ENCODE peak calls at places on chromosomes 7 and 10, in eight cellular contexts. E, L, U, Q, D, W, V and K are unnamed samples. For H3K9me3, the result is how much of the 10 kb centered on the place peaks cover.

GRCh38 chr7:42053834-42054233 is 183.2 kb downstream of the GLI3 start:
- DNase-seq in E (peak), L (peak), U (no peak), Q (no peak), D (no peak), W (no peak), V (no peak), K (no peak)

GRCh38 chr10:92712016-92712889 is 22.5 kb downstream of the HHEX start:
- DNase-seq in E (peak), L (peak), U (no peak), Q (no peak), D (no peak), W (no peak), V (peak), K (no peak)

GRCh38 chr7:122143376-122143750 is 686 bp downstream of the AASS start:
- DNase-seq in E (no peak), L (peak), U (no peak), Q (peak), D (peak), W (peak), V (no peak), K (no peak)

GRCh38 chr7:14900051-14900450 is 2.5 kb downstream of the DGKB start:
- DNase-seq in E (no peak), L (no peak), U (no peak), Q (no peak), D (no peak), W (no peak), V (no peak), K (no peak)

GRCh38 chr7:99362801-99363200 is 11.7 kb upstream of the ARPC1B start:
- DNase-seq in E (peak), L (peak), U (no peak), Q (no peak), D (no peak), W (no peak), V (no peak), K (no peak)

GRCh38 chr7:114084381-114085312 is 165.8 kb upstream of the PPP1R3A start:
- DNase-seq in E (peak), L (peak), U (no peak), Q (no peak), D (peak), W (peak), V (no peak), K (no peak)

GRCh38 chr7:2471396-2471795 is 4.8 kb downstream of the GRIFIN start:
- DNase-seq in E (no peak), L (no peak), U (no peak), Q (no peak), D (no peak), W (peak), V (no peak), K (no peak)

GRCh38 chr7:19713676-19714075 is 4.8 kb upstream of the POLR1F start:
- DNase-seq in E (peak), L (peak), U (peak), Q (peak), D (peak), W (peak), V (peak), K (peak)

GRCh38 chr7:128362670-128363069 is 1.2 kb upstream of the PRRT4 start:
- DNase-seq in E (peak), L (peak), U (peak), Q (no peak), D (no peak), W (no peak), V (no peak), K (no peak)

GRCh38 chr7:118252087-118252486 is 27.6 kb downstream of the ANKRD7 start:
- DNase-seq in E (no peak), L (no peak), U (no peak), Q (no peak), D (no peak), W (no peak), V (no peak), K (no peak)

GRCh38 chr10:98047009-98047741 is 16.8 kb upstream of the CRTAC1 start:
- DNase-seq in E (no peak), L (no peak), U (no peak), Q (no peak), D (no peak), W (no peak), V (no peak), K (no peak)

GRCh38 chr7:45174328-45174610 is 16.7 kb downstream of the RAMP3 start:
- DNase-seq in E (no peak), L (no peak), U (no peak), Q (no peak), D (no peak), W (no peak), V (no peak), K (no peak)

GRCh38 chr7:82109288-82109687 is 334.3 kb downstream of the CACNA2D1 start:
- DNase-seq in E (peak), L (peak), U (peak), Q (no peak), D (no peak), W (no peak), V (no peak), K (no peak)

GRCh38 chr7:22167482-22167881 is 189.5 kb downstream of the RAPGEF5 start:
- DNase-seq in E (no peak), L (no peak), U (no peak), Q (no peak), D (no peak), W (no peak), V (no peak), K (no peak)

GRCh38 chr7:751826-752225 is 24.7 kb upstream of the PRKAR1B start:
- DNase-seq in E (no peak), L (no peak), U (no peak), Q (no peak), D (no peak), W (no peak), V (no peak), K (no peak)

DNA sequence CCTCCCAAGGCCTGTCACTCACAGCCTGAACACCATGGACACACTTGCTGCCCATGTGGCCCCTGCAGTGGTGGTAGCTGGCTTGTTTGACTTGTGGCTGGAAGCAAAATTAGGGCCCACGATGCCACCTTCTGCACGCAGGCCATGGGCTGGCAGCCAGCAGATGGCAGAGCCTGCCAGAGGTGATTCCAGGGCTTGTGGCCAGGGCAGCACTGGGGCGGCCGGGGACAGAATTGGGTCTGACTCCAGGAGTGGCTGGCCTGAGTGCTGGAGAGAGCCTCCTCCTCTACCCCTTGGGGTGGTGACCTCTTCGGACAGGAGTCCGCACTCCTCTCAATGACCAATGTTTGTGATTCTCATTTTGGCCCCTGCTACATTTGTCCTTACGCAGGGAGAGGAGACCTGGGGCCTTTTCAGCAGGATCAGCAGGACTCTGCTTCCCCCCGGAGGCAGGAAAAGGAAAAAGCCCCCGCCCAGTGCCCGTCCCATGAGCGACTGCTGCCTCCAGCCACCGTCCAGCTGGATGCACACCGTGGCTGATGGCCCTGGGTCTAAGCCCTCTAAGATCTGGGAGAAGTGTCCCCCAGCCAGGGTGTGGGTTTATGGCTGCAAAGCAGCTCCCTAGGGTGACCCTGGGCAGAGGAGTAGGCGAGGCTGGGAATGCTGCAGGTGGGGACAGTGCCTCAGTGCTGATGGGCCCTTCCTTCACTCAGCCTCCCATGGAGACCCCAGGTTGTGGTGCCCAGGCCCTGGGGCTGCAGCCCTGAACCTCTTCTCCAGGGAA is 26.5 kb downstream of the DNAJB12 start:
- DNase-seq in E (no peak), L (peak), U (no peak), Q (no peak), D (no peak), W (peak), V (peak), K (no peak)
- H3K4me3 ChIP-seq in E (no peak), L (no peak), U (no peak), Q (no peak), D (no peak), W (no peak), V (peak), K (no peak)

GRCh38 chr7:69823151-69823744 is 225.0 kb downstream of the AUTS2 start:
- DNase-seq in E (no peak), L (no peak), U (no peak), Q (no peak), D (no peak), W (no peak), V (peak), K (no peak)

GRCh38 chr7:69826283-69826682 is 228.0 kb downstream of the AUTS2 start:
- DNase-seq in E (no peak), L (no peak), U (no peak), Q (no peak), D (no peak), W (no peak), V (peak), K (no peak)

GRCh38 chr7:69825031-69825681 is 226.9 kb downstream of the AUTS2 start:
- DNase-seq in E (no peak), L (no peak), U (no peak), Q (no peak), D (no peak), W (no peak), V (peak), K (no peak)

GRCh38 chr7:69832356-69832755 is 234.1 kb downstream of the AUTS2 start:
- DNase-seq in E (no peak), L (no peak), U (no peak), Q (no peak), D (no peak), W (no peak), V (no peak), K (no peak)

GRCh38 chr7:69827140-69827919 is 229.1 kb downstream of the AUTS2 start:
- DNase-seq in E (no peak), L (no peak), U (no peak), Q (no peak), D (no peak), W (no peak), V (peak), K (no peak)
- H3K9ac ChIP-seq in E (no peak), L (no peak), U (no peak), Q (no peak), D (no peak), W (no peak), V (peak), K (no peak)

GRCh38 chr7:158265743-158266080 is 321.9 kb downstream of the PTPRN2 start:
- DNase-seq in E (no peak), L (no peak), U (no peak), Q (no peak), D (no peak), W (no peak), V (no peak), K (no peak)

GRCh38 chr7:158266817-158267736 is 320.5 kb downstream of the PTPRN2 start:
- DNase-seq in E (no peak), L (no peak), U (no peak), Q (no peak), D (no peak), W (no peak), V (no peak), K (no peak)

GRCh38 chr7:158268851-158269535 is 318.6 kb downstream of the PTPRN2 start:
- DNase-seq in E (no peak), L (no peak), U (no peak), Q (no peak), D (no peak), W (no peak), V (no peak), K (no peak)

GRCh38 chr7:158266426-158266816 is 321.2 kb downstream of the PTPRN2 start:
- DNase-seq in E (no peak), L (no peak), U (no peak), Q (no peak), D (no peak), W (no peak), V (no peak), K (no peak)

DNA sequence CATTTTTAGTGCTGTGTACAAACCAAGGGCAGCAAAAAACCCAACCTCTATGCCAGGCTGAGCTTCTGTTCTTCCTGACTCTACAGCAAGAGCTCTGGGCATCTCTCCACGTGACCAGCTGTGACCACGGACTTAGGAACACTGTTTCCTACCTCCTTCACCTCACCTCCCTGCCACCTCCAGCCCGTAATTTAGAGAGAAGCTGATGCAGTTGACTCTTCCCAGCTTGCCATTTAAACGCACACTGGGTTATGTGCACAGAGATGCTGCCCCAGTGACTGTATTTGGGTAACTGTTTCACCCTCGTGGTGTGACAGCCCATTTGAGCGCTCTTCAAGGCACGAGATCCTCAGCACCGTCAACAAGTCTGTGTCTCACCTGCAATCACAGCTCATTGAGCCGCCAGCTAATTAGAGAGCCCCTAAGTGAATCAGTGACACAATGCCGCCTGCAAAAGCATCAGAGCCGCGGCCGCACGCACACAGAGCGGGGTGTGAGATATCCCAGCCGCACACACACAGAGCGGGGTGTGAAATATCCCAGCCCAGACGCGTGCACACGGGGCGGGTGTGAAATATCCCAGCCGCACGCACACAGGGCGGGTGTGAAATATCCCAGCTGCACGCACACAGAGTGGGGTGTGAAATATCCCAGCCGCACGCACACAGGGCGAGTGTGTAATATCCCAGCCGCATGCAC is 319.7 kb downstream of the PTPRN2 start:
- DNase-seq in E (no peak), L (no peak), U (no peak), Q (no peak), D (no peak), W (no peak), V (no peak), K (no peak)
- H3K9me3 ChIP-seq in E (under half), L (under half), U (under half), Q (under half), D (under half), W (half or more), V (under half), K (under half)

GRCh38 chr10:69408318-69409175 is 8.2 kb downstream of the TACR2 start:
- DNase-seq in E (peak), L (peak), U (peak), Q (peak), D (peak), W (peak), V (peak), K (no peak)

GRCh38 chr10:69409176-69409495 is 7.6 kb downstream of the TACR2 start:
- DNase-seq in E (no peak), L (no peak), U (no peak), Q (no peak), D (no peak), W (no peak), V (no peak), K (no peak)

GRCh38 chr10:69406816-69407580 is 9.7 kb downstream of the TACR2 start:
- DNase-seq in E (no peak), L (no peak), U (no peak), Q (no peak), D (no peak), W (no peak), V (no peak), K (no peak)

GRCh38 chr10:69406302-69406811 is 10.4 kb downstream of the TACR2 start:
- DNase-seq in E (no peak), L (no peak), U (no peak), Q (no peak), D (no peak), W (peak), V (no peak), K (no peak)

DNA sequence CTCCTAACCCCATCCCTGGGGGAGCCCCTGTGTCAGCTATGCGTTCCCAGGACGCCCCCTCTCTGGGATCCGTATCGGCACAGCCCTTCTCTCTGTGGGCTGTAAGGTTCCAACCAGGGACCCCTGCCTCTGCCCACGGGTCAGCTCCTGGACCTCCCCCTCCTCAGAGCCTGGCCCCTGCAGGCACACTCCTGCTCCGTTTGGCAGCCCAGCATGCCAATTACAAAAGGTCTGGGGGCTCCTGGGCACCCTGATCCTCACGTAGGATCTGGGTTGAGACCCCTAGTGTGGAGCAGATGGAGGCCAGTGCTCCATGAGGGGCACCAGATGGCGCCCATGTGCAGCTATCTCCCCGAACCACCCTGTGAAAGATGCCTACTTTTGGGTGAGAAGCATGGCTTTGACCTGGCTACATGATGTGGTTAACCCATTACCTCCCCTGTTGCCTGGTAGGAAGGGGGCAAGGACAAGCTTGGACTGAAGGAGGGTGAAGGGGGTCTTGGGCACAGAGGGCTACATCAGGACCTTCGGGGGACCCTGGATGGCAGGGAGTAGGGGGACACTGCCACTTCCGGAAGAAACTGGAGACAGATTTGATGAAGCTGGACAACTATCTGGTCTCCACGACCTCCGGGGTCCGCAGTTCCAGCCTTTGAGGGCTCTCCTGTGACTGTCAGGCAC is 9.0 kb downstream of the TACR2 start:
- DNase-seq in E (no peak), L (no peak), U (no peak), Q (no peak), D (no peak), W (peak), V (peak), K (no peak)
- H3K4me3 ChIP-seq in E (no peak), L (peak), U (no peak), Q (no peak), D (no peak), W (no peak), V (peak), K (no peak)

GRCh38 chr10:124091646-124092269 is 1.6 kb downstream of the CHST15 start:
- DNase-seq in E (no peak), L (peak), U (no peak), Q (no peak), D (peak), W (peak), V (no peak), K (no peak)

GRCh38 chr10:124095096-124095495 is 1.7 kb upstream of the CHST15 start:
- DNase-seq in E (no peak), L (no peak), U (no peak), Q (no peak), D (no peak), W (no peak), V (no peak), K (no peak)

GRCh38 chr10:124094419-124094785 is 1.0 kb upstream of the CHST15 start:
- DNase-seq in E (no peak), L (no peak), U (no peak), Q (no peak), D (no peak), W (no peak), V (no peak), K (no peak)

GRCh38 chr10:124092270-124093075 is 925 bp downstream of the CHST15 start:
- DNase-seq in E (peak), L (peak), U (no peak), Q (no peak), D (peak), W (peak), V (no peak), K (no peak)

DNA sequence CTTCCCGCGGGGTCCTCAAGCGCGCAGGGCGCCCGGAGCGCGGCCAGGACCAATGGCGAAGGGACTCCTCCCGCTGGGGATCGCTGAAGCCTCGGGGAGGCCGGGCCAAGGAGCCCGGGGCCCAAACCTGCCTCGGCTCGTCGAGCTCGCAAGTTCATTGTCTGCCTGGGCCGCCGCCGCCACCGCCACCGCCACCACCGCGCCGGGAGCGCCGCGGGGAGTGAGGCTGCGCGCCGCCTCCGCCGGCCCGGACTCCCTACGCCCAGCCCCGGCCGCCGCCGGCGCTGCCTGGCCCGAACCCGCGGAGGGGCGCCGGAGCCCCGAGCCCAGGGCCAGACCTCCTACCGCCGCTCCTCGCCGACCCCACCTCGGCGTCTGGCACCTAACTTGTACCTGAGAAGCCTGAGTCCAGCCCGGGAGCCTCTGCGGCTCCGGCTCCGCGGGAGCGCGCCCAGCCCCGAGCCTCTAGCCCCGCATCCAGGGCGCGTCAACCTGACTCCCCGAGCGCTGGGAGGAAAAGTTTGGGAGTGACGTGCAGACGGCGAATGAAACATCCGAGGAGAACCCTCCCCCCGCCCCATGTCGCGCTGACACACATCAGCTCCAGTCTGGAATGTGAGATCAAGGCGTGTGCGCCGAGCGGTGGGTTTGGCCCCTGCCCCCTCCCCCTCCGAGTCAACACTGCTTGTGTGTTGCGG is at the start of gene CHST15:
- DNase-seq in E (peak), L (peak), U (no peak), Q (peak), D (peak), W (peak), V (no peak), K (no peak)
- H3K9ac ChIP-seq in E (peak), L (peak), U (peak), Q (peak), D (peak), W (peak), V (no peak), K (no peak)

DNA sequence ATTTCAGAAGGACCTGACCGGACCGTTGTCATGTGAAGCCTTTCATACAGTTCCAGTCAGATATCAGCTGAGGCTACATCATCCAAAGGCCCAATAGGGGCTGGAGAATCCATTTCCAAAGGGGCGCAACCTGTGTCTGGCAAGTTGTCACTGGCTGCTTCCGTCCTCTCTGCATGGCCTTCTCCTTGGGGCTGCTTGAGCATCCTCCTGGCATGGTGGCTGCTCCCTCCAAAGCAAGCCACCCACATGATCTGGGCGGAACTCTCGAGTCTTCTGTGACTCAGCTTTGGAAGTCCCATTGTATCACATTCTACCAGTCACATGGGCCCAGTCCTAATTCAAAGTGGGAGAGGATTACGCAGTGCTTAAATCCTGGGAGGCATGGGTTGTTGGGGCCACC is 207.0 kb upstream of the SHH start:
- DNase-seq in E (no peak), L (no peak), U (no peak), Q (no peak), D (no peak), W (peak), V (no peak), K (no peak)
- H3K9me3 ChIP-seq in E (under half), L (under half), U (under half), Q (under half), D (under half), W (under half), V (under half), K (under half)